ENCODE peak calls at places on chromosomes 7 and 10, in eight cellular contexts. G is dorsolateral prefrontal cortex, P is psoas muscle, D is omental fat pad, C is nephron progenitor cell, X is choroid plexus epithelial cell, F is right lobe of liver, W is MCF 10A. S is an unnamed sample.

GRCh38 chr7:20559883-20560282 is 55.6 kb upstream of the ABCB5 start:
- DNase-seq in G (no peak), P (no peak), D (no peak), C (no peak), X (no peak), F (no peak), W (no peak), S (no peak)

GRCh38 chr7:17099083-17099973 is 199.1 kb upstream of the AHR start:
- DNase-seq in G (no peak), P (no peak), D (no peak), C (no peak), X (peak), F (peak), W (peak), S (peak)

GRCh38 chr10:59839576-59839975 is 66.8 kb downstream of the CCDC6 start:
- DNase-seq in G (no peak), P (no peak), D (no peak), C (no peak), X (peak), F (no peak), W (peak), S (no peak)

GRCh38 chr10:109127363-109127762 is 795.9 kb downstream of the XPNPEP1 start:
- DNase-seq in G (no peak), P (no peak), D (no peak), C (no peak), X (no peak), F (no peak), W (no peak), S (no peak)

GRCh38 chr7:33418251-33418701 is 288.9 kb downstream of the BBS9 start:
- DNase-seq in G (no peak), P (no peak), D (no peak), C (peak), X (peak), F (no peak), W (no peak), S (no peak)

GRCh38 chr7:100793806-100794660 is 33.3 kb downstream of the EPHB4 start:
- DNase-seq in G (no peak), P (no peak), D (no peak), C (no peak), X (peak), F (no peak), W (peak), S (no peak)

GRCh38 chr10:23293145-23293724 is 51.4 kb downstream of the C10orf67 start:
- DNase-seq in G (no peak), P (no peak), D (no peak), C (peak), X (peak), F (no peak), W (peak), S (no peak)

GRCh38 chr10:133324198-133324792 is 12.4 kb downstream of the CALY start:
- DNase-seq in G (peak), P (peak), D (no peak), C (peak), X (peak), F (peak), W (peak), S (peak)

GRCh38 chr10:58971211-58971610 is 205.2 kb upstream of the PHYHIPL start:
- DNase-seq in G (no peak), P (no peak), D (no peak), C (no peak), X (no peak), F (no peak), W (no peak), S (no peak)

GRCh38 chr10:130749911-130750310 is 561.6 kb downstream of the TCERG1L start:
- DNase-seq in G (no peak), P (no peak), D (no peak), C (no peak), X (no peak), F (peak), W (no peak), S (no peak)

GRCh38 chr10:98423691-98424120 is 8.7 kb upstream of the PYROXD2 start:
- DNase-seq in G (no peak), P (no peak), D (no peak), C (peak), X (no peak), F (no peak), W (no peak), S (no peak)
- TF ChIP-seq CTCF in G (no peak), P (no peak), D (no peak), C (peak), X (peak), F (no peak), W (no peak), S (no peak)

DNA sequence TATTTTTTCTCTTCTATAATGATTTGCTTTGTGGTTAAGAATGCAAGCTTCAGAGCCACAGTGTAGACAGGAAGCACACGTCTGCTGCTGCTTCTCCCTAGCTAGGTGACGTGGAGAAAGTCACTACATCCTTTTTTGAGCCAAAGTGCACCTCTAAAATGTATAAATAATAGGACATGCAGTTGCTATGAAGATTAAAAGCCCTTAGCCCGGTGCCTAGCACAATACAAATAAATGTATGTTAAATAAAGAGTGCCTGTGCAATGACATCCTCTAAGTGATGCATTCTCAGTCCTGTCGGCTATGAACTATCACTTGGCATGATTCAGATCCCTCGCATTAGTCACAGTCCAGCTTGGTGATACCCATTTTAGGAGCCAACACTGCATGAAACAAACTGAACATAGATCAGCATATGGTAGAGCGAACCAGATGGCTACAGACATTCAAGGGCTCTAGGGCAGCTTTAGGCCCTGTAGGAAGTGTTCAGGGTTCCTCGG is 4.8 kb upstream of the TRDMT1 start:
- DNase-seq in G (no peak), P (no peak), D (no peak), C (no peak), X (peak), F (no peak), W (peak), S (no peak)
- TF ChIP-seq CTCF in G (no peak), P (no peak), D (no peak), C (no peak), X (no peak), F (no peak), W (no peak), S (no peak)

GRCh38 chr7:98565114-98565513 is 52.0 kb upstream of the NPTX2 start:
- DNase-seq in G (no peak), P (no peak), D (no peak), C (no peak), X (no peak), F (no peak), W (no peak), S (no peak)
- TF ChIP-seq CTCF in G (no peak), P (no peak), D (no peak), C (no peak), X (no peak), F (no peak), W (no peak), S (no peak)

DNA sequence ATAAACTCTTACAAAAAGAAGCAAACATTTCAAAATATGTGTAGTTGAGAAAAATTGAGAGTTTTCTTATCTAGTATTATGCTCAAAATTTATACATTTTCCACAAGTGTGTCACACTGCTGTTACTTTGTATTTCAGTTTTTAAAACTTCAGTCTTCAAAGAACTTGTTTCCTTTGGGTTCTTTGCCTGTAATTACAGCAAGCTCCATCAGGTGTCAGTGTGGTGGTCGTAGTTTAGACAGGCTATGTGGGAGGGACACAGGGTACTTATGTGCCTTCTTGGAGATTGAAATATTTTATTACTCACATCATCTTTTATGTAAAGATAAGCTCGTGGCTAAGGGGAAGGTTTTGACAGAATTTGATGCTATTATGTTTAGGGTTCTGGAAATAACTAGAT is 360.5 kb downstream of the FGFR2 start:
- DNase-seq in G (no peak), P (no peak), D (no peak), C (no peak), X (no peak), F (no peak), W (no peak), S (no peak)
- TF ChIP-seq CTCF in G (no peak), P (no peak), D (no peak), C (no peak), X (no peak), F (no peak), W (no peak), S (no peak)

GRCh38 chr7:111855842-111856227 is 293.5 kb upstream of the IMMP2L start:
- DNase-seq in G (peak), P (no peak), D (no peak), C (no peak), X (peak), F (no peak), W (no peak), S (no peak)

GRCh38 chr7:111858331-111858730 is 296.0 kb upstream of the IMMP2L start:
- DNase-seq in G (no peak), P (no peak), D (no peak), C (no peak), X (no peak), F (no peak), W (no peak), S (no peak)

GRCh38 chr7:111855161-111855841 is 293.0 kb upstream of the IMMP2L start:
- DNase-seq in G (peak), P (no peak), D (no peak), C (no peak), X (peak), F (no peak), W (peak), S (no peak)

GRCh38 chr7:111852081-111852480 is 289.8 kb upstream of the IMMP2L start:
- DNase-seq in G (no peak), P (no peak), D (no peak), C (no peak), X (no peak), F (no peak), W (no peak), S (no peak)

DNA sequence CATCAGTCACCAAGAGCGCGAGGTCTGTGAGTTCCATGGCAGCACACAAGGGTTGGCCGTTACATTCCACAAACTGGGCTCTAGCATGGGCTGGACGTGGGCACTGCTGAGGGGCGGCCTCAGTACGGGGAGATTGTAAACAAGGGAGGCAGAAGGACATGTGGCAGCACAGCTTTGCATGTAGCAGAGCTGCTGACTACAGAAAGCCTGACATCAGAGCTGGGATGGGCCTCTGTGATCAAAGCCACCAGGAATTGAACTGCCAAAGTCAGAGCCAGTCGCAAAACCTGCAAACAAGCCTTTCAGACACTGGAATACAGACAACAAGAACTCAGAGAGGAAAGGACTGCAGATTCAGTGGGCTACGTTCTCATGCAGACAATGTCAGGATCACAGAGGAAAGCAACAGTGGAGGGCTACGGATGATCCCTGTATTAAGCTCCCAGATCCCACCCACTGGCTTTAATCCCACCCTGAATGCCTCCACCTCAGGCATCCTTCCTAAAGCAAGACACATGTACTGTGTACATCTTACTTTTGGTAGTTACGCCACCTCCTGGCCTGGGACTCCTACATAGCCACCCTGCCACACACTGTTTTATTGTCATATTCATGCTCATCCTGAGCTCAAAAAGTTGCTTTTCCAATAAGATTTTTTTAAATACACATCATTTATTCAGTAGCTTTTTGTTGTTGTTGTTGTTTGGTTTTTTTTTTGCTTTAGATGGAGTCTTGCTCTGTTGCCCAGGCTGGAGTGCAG is 291.1 kb upstream of the IMMP2L start:
- DNase-seq in G (no peak), P (no peak), D (no peak), C (no peak), X (peak), F (no peak), W (peak), S (no peak)
- TF ChIP-seq CTCF in G (peak), P (no peak), D (no peak), C (no peak), X (peak), F (no peak), W (no peak), S (no peak)

GRCh38 chr10:76085002-76085401 is 653.6 kb downstream of the LRMDA start:
- DNase-seq in G (no peak), P (no peak), D (no peak), C (no peak), X (no peak), F (no peak), W (no peak), S (no peak)
- TF ChIP-seq CTCF in G (no peak), P (no peak), D (no peak), C (no peak), X (no peak), F (no peak), W (no peak), S (no peak)

DNA sequence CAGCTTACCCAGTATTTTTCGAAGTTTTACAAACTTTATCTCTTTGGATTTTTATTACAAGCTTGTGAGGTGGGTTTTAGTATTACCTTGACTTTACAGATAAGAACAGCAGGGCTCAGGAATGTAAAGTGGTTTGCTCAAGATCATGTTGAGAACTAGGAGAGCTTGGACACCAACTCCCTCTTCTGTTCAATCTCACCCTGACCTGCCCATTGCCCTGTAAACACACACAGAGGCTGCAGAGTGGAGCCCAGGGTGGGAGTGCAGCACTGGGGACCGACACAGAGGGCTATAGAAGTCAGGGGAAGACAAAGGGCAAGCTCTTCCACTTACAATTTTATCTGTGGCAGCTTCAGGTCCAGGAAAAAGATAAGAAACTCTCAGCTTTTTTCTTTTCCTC is 4.6 kb upstream of the TSPAN14 start:
- DNase-seq in G (no peak), P (no peak), D (no peak), C (no peak), X (no peak), F (no peak), W (no peak), S (no peak)
- TF ChIP-seq CTCF in G (no peak), P (no peak), D (no peak), C (no peak), X (peak), F (no peak), W (no peak), S (no peak)

DNA sequence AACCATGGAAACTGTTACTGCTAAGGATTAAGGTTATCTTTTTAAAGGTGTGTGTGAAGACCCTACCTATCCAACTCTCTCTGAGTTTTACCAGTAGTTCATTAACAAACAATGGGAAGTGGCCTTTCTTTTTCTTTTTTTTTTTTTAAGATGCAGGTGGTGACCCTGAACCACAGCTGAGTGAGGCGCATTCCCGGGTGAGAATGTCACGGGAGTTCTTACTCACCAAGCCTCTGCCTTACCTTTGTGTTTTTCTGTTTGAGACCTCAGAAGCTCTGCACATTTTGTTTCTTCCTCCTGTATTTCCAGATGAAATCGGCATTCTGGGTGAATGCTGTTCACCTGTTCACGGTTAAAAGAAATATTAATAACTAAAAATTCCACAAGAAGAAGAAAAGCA is 2.5 kb downstream of the VIPR2 start:
- DNase-seq in G (no peak), P (no peak), D (no peak), C (no peak), X (no peak), F (no peak), W (no peak), S (no peak)
- TF ChIP-seq CTCF in G (no peak), P (no peak), D (no peak), C (no peak), X (no peak), F (no peak), W (no peak), S (no peak)

S was measured in left lung.